ENCODE peak calls at places on chromosome 19, in ten cellular contexts. F is GM06990, Q is SK-N-SH, L is GM23338, S is left ventricle myocardium inferior, D is endodermal cell, T is testis, H is PC-3, X is BJ, U is cardiac fibroblast. N is an unnamed sample.

GRCh38 chr19:16015805-16016173 is 60.5 kb upstream of the TPM4 start:
- DNase-seq in U (no peak), S (no peak), Q (peak), X (no peak), H (no peak), T (no peak), L (no peak), F (no peak), D (no peak), N (no peak)

GRCh38 chr19:50932018-50932689 is 20.7 kb downstream of the KLK5 start:
- DNase-seq in U (no peak), F (no peak), X (no peak), T (no peak), L (no peak), H (peak), S (no peak), Q (no peak), D (no peak), N (no peak)

GRCh38 chr19:1401138-1401888 is at the start of gene GAMT:
- DNase-seq in H (peak), Q (peak), D (peak), F (peak), T (peak), S (peak), U (peak), X (no peak), L (peak), N (peak)

GRCh38 chr19:27767234-27767633 is 1445.7 kb downstream of the UQCRFS1 start:
- DNase-seq in U (no peak), S (no peak), H (no peak), L (no peak), D (no peak), Q (no peak), X (no peak), T (no peak), F (no peak), N (no peak)

GRCh38 chr19:30362156-30362754 is 9.9 kb upstream of the ZNF536 start:
- DNase-seq in F (no peak), S (no peak), L (no peak), D (peak), Q (no peak), H (no peak), U (no peak), X (no peak), T (no peak), N (peak)

GRCh38 chr19:17642656-17643055 is 45.5 kb downstream of the UNC13A start:
- DNase-seq in Q (no peak), H (no peak), S (no peak), D (no peak), L (no peak), U (no peak), F (no peak), X (no peak), T (no peak), N (no peak)

GRCh38 chr19:49339364-49340068 is 4.3 kb downstream of the CD37 start:
- DNase-seq in T (peak), U (peak), F (peak), S (peak), X (peak), D (peak), H (peak), Q (peak), L (peak), N (peak)

GRCh38 chr19:29618434-29618833 is 12.4 kb downstream of the POP4 start:
- DNase-seq in U (no peak), H (no peak), D (no peak), S (no peak), X (no peak), L (no peak), F (no peak), Q (no peak), T (no peak), N (no peak)

GRCh38 chr19:4972509-4973230 is 3.8 kb downstream of the KDM4B start:
- DNase-seq in L (no peak), D (no peak), H (peak), Q (peak), F (no peak), T (no peak), X (no peak), U (peak), S (no peak), N (peak)

GRCh38 chr19:5075603-5076002 is 106.7 kb downstream of the KDM4B start:
- DNase-seq in Q (no peak), F (no peak), L (no peak), T (no peak), S (no peak), U (no peak), H (no peak), D (no peak), X (no peak), N (no peak)

GRCh38 chr19:58372311-58373133 is 8.3 kb downstream of the ZNF837 start:
- DNase-seq in Q (no peak), H (peak), D (peak), F (no peak), L (peak), T (peak), X (no peak), S (peak), U (no peak), N (no peak)

GRCh38 chr19:46812898-46813569 is 24.6 kb upstream of the SLC1A5 start:
- DNase-seq in U (no peak), D (no peak), H (no peak), F (no peak), S (peak), Q (peak), L (no peak), X (no peak), T (peak), N (no peak)

GRCh38 chr19:11814707-11815050 is 606 bp downstream of the ZNF440 start:
- DNase-seq in S (no peak), T (no peak), X (no peak), F (no peak), H (peak), L (peak), Q (no peak), D (no peak), U (peak), N (peak)

GRCh38 chr19:2051771-2052704 is 994 bp upstream of the MKNK2 start:
- DNase-seq in U (peak), H (no peak), D (no peak), S (peak), F (peak), L (no peak), Q (no peak), T (no peak), X (no peak), N (no peak)

GRCh38 chr19:41997121-41997850 is 3.3 kb upstream of the ATP1A3 start:
- DNase-seq in T (peak), Q (peak), D (peak), S (peak), X (no peak), F (no peak), L (peak), H (peak), U (peak), N (peak)

GRCh38 chr19:42396248-42396541 is 6.1 kb upstream of the CNFN start:
- DNase-seq in Q (peak), T (no peak), D (no peak), H (no peak), S (no peak), F (no peak), X (no peak), U (no peak), L (peak), N (no peak)

GRCh38 chr19:28920269-28921066 is 292.5 kb downstream of the UQCRFS1 start:
- DNase-seq in Q (no peak), S (no peak), H (no peak), X (no peak), U (no peak), D (peak), T (no peak), F (no peak), L (peak), N (no peak)

GRCh38 chr19:1074512-1075283 is 7.7 kb downstream of the ARHGAP45 start:
- DNase-seq in D (no peak), X (no peak), S (peak), T (peak), F (peak), L (no peak), U (no peak), H (peak), Q (peak), N (no peak)

GRCh38 chr19:48121066-48121465 is 10.4 kb upstream of the PLA2G4C start:
- DNase-seq in S (no peak), H (no peak), L (no peak), T (no peak), D (no peak), U (no peak), X (no peak), Q (no peak), F (no peak), N (no peak)

GRCh38 chr19:2432131-2432848 is 4.9 kb upstream of the TIMM13 start:
- DNase-seq in X (no peak), H (no peak), Q (no peak), T (no peak), L (no peak), S (no peak), U (no peak), D (no peak), F (no peak), N (no peak)

GRCh38 chr19:1365306-1365963 is 18.3 kb upstream of the NDUFS7 start:
- DNase-seq in Q (no peak), U (no peak), L (no peak), T (no peak), F (no peak), D (no peak), S (no peak), X (no peak), H (no peak), N (no peak)

GRCh38 chr19:32868206-32868950 is 1.2 kb downstream of the SLC7A9 start:
- DNase-seq in L (no peak), Q (no peak), T (no peak), S (no peak), D (no peak), U (no peak), F (no peak), H (no peak), X (no peak), N (no peak)

GRCh38 chr19:616732-617526 is 16.4 kb downstream of the POLRMT start:
- DNase-seq in F (no peak), H (no peak), U (no peak), Q (no peak), D (no peak), X (no peak), S (no peak), L (no peak), T (no peak), N (no peak)

GRCh38 chr19:32812036-32812435 is 57.5 kb downstream of the SLC7A9 start:
- DNase-seq in H (no peak), D (no peak), Q (no peak), F (no peak), T (no peak), U (no peak), X (no peak), S (no peak), L (no peak), N (no peak)

GRCh38 chr19:28710278-28710677 is 502.7 kb downstream of the UQCRFS1 start:
- DNase-seq in X (no peak), U (peak), Q (peak), T (no peak), H (peak), F (peak), D (no peak), L (peak), S (no peak), N (peak)

GRCh38 chr19:4701557-4701956 is 22.1 kb downstream of the DPP9 start:
- DNase-seq in T (no peak), X (no peak), D (no peak), F (no peak), H (no peak), L (no peak), U (no peak), S (no peak), Q (no peak), N (no peak)

GRCh38 chr19:35673121-35673804 is 6.9 kb downstream of the UPK1A start:
- DNase-seq in F (no peak), D (peak), Q (peak), H (no peak), S (peak), X (no peak), L (peak), U (peak), T (no peak), N (peak)

GRCh38 chr19:35206379-35206778 is 22.2 kb downstream of the FAM187B start:
- DNase-seq in X (no peak), D (no peak), L (no peak), F (peak), U (no peak), S (no peak), Q (no peak), H (no peak), T (no peak), N (no peak)

GRCh38 chr19:3979289-3979673 is 6.0 kb downstream of the EEF2 start:
- DNase-seq in Q (peak), U (no peak), S (no peak), L (no peak), F (no peak), D (no peak), H (no peak), X (no peak), T (no peak), N (no peak)

GRCh38 chr19:11090264-11091032 is 1.2 kb downstream of the LDLR start:
- DNase-seq in L (peak), U (peak), D (peak), T (peak), S (peak), H (peak), X (peak), Q (peak), F (peak), N (peak)

GRCh38 chr19:15292847-15293582 is 39.3 kb downstream of the BRD4 start:
- DNase-seq in L (no peak), X (no peak), F (peak), S (no peak), U (peak), D (no peak), H (no peak), Q (no peak), T (no peak), N (peak)

DNA sequence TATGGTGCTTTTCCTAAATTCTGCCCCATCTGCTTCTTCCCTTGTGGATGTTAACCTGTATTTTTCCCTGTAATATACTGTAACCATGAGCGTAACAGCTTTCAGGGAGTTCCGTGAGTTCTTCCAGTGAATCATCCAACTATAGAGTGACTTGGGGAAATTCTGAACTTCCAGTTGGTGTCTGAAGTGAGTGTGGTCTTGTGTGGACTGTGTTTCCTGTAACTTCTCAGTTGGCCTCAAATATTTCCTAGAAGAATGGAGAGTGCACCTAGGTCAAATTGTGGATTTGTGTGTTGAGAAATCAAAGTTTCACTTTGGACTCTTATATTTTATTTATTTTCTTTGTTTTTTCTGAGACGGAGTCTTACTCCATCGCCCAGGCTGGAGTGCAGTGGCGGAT is 11.0 kb upstream of the ZNF766 start:
- DNase-seq in S (no peak), D (no peak), F (no peak), H (no peak), Q (no peak), T (no peak), X (no peak), U (peak), L (no peak), N (no peak)
- TF ChIP-seq CTCF in S (no peak), D (no peak), F (no peak), H (no peak), Q (no peak), T (no peak), X (no peak), U (no peak), L (no peak), N (no peak)

DNA sequence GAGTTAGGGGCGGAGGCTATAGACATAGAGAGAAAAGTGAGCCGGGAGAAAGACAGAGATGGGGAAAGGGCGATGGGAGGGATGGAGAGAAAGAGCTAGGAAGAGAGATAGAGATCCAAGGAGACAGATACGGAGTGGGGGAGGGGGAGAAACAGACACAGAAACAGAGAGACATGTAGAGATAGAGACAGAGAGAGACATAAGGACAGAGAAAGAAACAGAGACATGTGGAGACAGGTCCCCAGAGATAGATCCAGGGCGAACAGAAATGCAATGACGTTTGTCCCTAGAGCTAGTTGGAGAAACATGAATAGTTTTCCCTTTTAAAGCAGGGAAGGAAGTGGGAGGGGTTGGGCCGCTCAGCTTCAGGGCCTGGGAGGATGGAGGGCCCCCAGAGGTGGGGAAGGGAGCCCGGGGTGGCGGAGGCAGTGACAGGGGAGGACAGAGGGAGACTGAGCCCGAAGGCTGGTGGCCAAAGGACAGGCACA is 4.6 kb downstream of the PPP1R14A start:
- DNase-seq in H (no peak), X (no peak), D (peak), Q (no peak), F (no peak), T (peak), L (peak), S (peak), U (peak), N (peak)
- H3K4me3 ChIP-seq in H (no peak), X (no peak), D (no peak), Q (no peak), F (no peak), T (peak), L (peak), S (peak), U (no peak), N (no peak)

GRCh38 chr19:43812689-43813088 is 10.4 kb upstream of the LYPD5 start:
- DNase-seq in U (no peak), X (no peak), L (no peak), S (no peak), T (no peak), H (no peak), F (no peak), Q (no peak), D (no peak), N (no peak)
- TF ChIP-seq CTCF in U (no peak), X (no peak), L (no peak), S (no peak), T (no peak), H (no peak), F (no peak), Q (no peak), D (no peak), N (no peak)

DNA sequence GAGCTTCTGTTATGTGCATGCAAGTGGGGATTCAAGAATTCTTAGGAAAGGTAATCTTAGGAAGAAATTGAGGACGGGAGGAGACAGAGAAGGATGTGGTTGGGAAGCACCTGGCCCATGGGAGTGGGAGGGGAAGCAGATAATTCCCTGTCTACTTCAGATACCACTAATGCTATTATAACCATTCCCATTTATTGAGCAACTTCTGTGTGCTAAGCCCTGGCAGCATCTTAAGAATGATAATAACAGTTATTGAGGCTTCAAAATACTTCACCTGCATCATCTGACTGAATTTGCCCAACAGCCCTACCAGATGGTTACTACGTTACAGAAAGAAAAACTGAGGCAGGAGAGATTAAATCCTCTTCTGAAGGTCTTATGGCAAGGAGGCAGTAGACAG is 1.4 kb downstream of the EPS8L1 start:
- DNase-seq in S (no peak), U (no peak), H (no peak), F (no peak), X (no peak), Q (no peak), L (no peak), T (no peak), D (no peak), N (peak)
- H3K4me3 ChIP-seq in S (no peak), U (no peak), H (no peak), F (no peak), X (no peak), Q (no peak), L (no peak), T (no peak), D (no peak), N (no peak)

DNA sequence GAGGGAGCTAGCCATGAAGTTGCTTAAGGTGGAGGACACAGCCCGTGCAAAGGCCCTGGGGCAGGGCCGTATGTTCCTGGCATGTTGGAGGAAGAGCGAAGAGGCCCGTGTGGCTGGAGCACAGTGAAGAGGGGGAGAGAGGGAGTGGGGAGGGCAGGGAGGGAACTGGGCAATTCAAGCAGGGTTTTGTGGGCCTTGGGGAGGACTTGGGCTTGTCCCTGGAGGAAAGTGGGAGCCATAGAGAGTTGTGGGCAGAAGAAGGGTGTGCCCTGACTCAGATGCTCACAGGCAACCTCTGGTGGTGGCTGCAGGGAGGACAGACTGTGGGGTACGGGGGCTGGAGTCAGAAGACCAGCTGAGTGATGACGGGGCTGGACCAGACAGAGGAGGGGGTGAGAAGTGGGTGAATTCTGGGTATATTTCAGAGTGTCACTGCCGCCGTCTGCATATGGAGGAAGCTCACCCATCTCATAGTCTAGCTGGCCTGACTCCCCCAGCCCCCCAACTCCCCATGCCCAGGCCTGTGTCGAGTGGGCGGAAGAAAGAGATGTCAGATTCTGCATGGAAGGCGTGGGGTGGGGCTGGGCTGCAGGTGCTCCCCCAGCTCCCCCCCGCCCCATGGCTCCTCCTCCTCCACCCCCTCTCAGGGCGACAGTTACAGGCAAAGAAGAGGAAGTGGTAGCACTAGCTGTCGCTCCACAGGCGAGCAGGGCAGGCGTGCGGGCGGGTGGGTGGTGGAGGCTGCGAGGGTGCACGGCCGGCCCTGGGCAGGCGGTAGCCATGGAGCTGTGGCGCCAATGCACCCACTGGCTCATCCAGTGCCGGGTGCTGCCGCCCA is at the start of gene VAV1:
- DNase-seq in T (peak), D (peak), U (no peak), Q (peak), L (peak), F (peak), S (peak), X (no peak), H (no peak), N (no peak)
- TF ChIP-seq CTCF in T (no peak), D (peak), U (no peak), Q (no peak), L (peak), F (peak), S (no peak), X (no peak), H (no peak), N (no peak)

GRCh38 chr19:8585894-8586750 is 8.9 kb upstream of the MYO1F start:
- DNase-seq in X (no peak), F (no peak), H (peak), T (peak), S (peak), Q (peak), L (peak), D (peak), U (peak), N (peak)
- H3K4me3 ChIP-seq in X (no peak), F (no peak), H (no peak), T (no peak), S (no peak), Q (no peak), L (no peak), D (no peak), U (no peak), N (no peak)

GRCh38 chr19:20840371-20840770 is 64.3 kb downstream of the ZNF66 start:
- DNase-seq in X (no peak), L (no peak), T (no peak), D (no peak), H (peak), F (no peak), U (no peak), Q (no peak), S (no peak), N (no peak)
- TF ChIP-seq CTCF in X (no peak), L (no peak), T (no peak), D (no peak), H (no peak), F (no peak), U (no peak), Q (no peak), S (no peak), N (no peak)